ENCODE peak calls at places on chromosome 18, in nine cellular contexts. N is hippocampal formation, V is GM20000, B is amniotic stem cell, J is NCI-H226, P is NCI-H2029, Q is A172, A is NCI-H1436 treated with DMSO at 0.1 percent for 48 hours, M is occipital lobe. U is an unnamed sample.

GRCh38 chr18:11500153-11501122 is 109.0 kb upstream of the SLC35G4 start:
- DNase-seq in Q (peak; percentile 99), P (no peak), N (no peak), V (no peak), A (no peak), B (peak; percentile 97), J (peak; percentile 98), M (no peak), U (no peak)

GRCh38 chr18:10497350-10497749 is 28.5 kb upstream of the NAPG start:
- DNase-seq in P (no peak), N (no peak), Q (no peak), J (peak; percentile 13), M (no peak), A (no peak), B (no peak), V (no peak), U (no peak)

GRCh38 chr18:2917255-2918047 is 70.6 kb downstream of the EMILIN2 start:
- DNase-seq in B (no peak), A (no peak), P (no peak), M (no peak), J (no peak), N (no peak), V (no peak), Q (no peak), U (peak; percentile 35)

GRCh38 chr18:74171910-74172606 is 23.7 kb downstream of the TIMM21 start:
- DNase-seq in M (no peak), P (no peak), J (no peak), N (no peak), A (no peak), V (peak; percentile 48), B (no peak), Q (no peak), U (no peak)

GRCh38 chr18:24015897-24016631 is 1.5 kb downstream of the TTC39C start:
- DNase-seq in M (no peak), N (no peak), B (no peak), V (no peak), Q (no peak), A (no peak), P (no peak), J (no peak), U (no peak)

GRCh38 chr18:2983296-2983695 is 29.6 kb downstream of the LPIN2 start:
- DNase-seq in V (no peak), P (no peak), N (no peak), M (no peak), J (no peak), B (no peak), Q (no peak), A (no peak), U (no peak)

GRCh38 chr18:34809697-34810096 is 99.6 kb downstream of the DTNA start:
- DNase-seq in J (peak; percentile 2), B (no peak), Q (peak; percentile 51), A (no peak), V (no peak), M (no peak), N (peak; percentile 63), P (no peak), U (peak; percentile 88)

GRCh38 chr18:33584845-33585775 is 7.1 kb downstream of the ASXL3 start:
- DNase-seq in N (peak; percentile 62), B (no peak), P (peak; percentile 67), A (peak; percentile 53), V (no peak), Q (no peak), J (no peak), M (peak; percentile 13), U (no peak)

GRCh38 chr18:49459404-49460171 is 857 bp downstream of the DYM start:
- DNase-seq in A (no peak), V (peak; percentile 67), B (no peak), P (no peak), Q (no peak), J (peak; percentile 14), M (no peak), N (no peak), U (no peak)

GRCh38 chr18:62537042-62537894 is 14.4 kb downstream of the ZCCHC2 start:
- DNase-seq in B (no peak), J (no peak), Q (no peak), P (no peak), V (no peak), M (no peak), N (no peak), A (no peak), U (no peak)

GRCh38 chr18:3653263-3653858 is 203.4 kb downstream of the TGIF1 start:
- DNase-seq in B (no peak), P (no peak), Q (peak; percentile 31), M (no peak), J (no peak), V (no peak), N (no peak), A (no peak), U (no peak)

GRCh38 chr18:39448942-39449341 is 1883.3 kb upstream of the CELF4 start:
- DNase-seq in B (no peak), Q (peak; percentile 23), J (no peak), A (no peak), M (no peak), V (no peak), N (no peak), P (no peak), U (no peak)

GRCh38 chr18:26710460-26711096 is 154.9 kb downstream of the AQP4 start:
- DNase-seq in A (no peak), Q (peak; percentile 1), P (no peak), M (no peak), V (peak; percentile 49), J (no peak), N (no peak), B (no peak), U (no peak)

GRCh38 chr18:51622676-51623075 is 425.2 kb upstream of the MEX3C start:
- DNase-seq in Q (no peak), J (no peak), B (no peak), P (no peak), N (no peak), A (peak; percentile 4), M (no peak), V (no peak), U (no peak)

GRCh38 chr18:68387246-68387645 is 327.7 kb downstream of the TMX3 start:
- DNase-seq in A (no peak), V (no peak), N (no peak), J (peak; percentile 5), B (no peak), P (no peak), M (no peak), Q (no peak), U (no peak)

GRCh38 chr18:45780568-45780967 is 44.9 kb upstream of the SIGLEC15 start:
- DNase-seq in B (peak; percentile 13), M (no peak), P (no peak), N (no peak), A (no peak), V (no peak), Q (no peak), J (no peak), U (no peak)

GRCh38 chr18:58005885-58006523 is 38.0 kb upstream of the NEDD4L start:
- DNase-seq in P (no peak), J (no peak), M (no peak), N (no peak), A (no peak), V (no peak), B (no peak), Q (no peak), U (no peak)

GRCh38 chr18:39976771-39977170 is 1978.3 kb upstream of the PIK3C3 start:
- DNase-seq in P (no peak), A (no peak), V (no peak), J (no peak), Q (no peak), B (no peak), N (no peak), M (no peak), U (no peak)

GRCh38 chr18:24868760-24869237 is 408.4 kb downstream of the HRH4 start:
- DNase-seq in J (no peak), M (no peak), Q (no peak), A (no peak), N (no peak), P (no peak), B (no peak), V (no peak), U (no peak)

GRCh38 chr18:38453880-38454279 is 888.3 kb upstream of the CELF4 start:
- DNase-seq in J (no peak), V (no peak), A (no peak), N (no peak), P (no peak), B (no peak), M (no peak), Q (no peak), U (no peak)

GRCh38 chr18:11587432-11587831 is 22.0 kb upstream of the SLC35G4 start:
- DNase-seq in V (no peak), N (no peak), J (no peak), Q (no peak), P (no peak), B (no peak), A (no peak), M (no peak), U (no peak)

GRCh38 chr18:49764032-49764431 is 49.3 kb downstream of the ACAA2 start:
- DNase-seq in P (no peak), Q (no peak), J (no peak), A (no peak), N (no peak), V (no peak), M (no peak), B (no peak), U (no peak)

GRCh38 chr18:55778731-55779460 is 190.9 kb upstream of the TCF4 start:
- DNase-seq in Q (peak; percentile 45), A (no peak), J (no peak), N (peak; percentile 56), V (peak; percentile 26), P (no peak), B (no peak), M (no peak), U (no peak)

GRCh38 chr18:24778810-24779418 is 318.5 kb downstream of the HRH4 start:
- DNase-seq in V (no peak), Q (no peak), N (no peak), J (no peak), P (no peak), A (no peak), M (no peak), B (no peak), U (no peak)

GRCh38 chr18:74436158-74436755 is 20.9 kb downstream of the DIPK1C start:
- DNase-seq in V (no peak), A (no peak), B (no peak), M (no peak), P (no peak), J (no peak), Q (no peak), N (no peak), U (no peak)

GRCh38 chr18:49360582-49360981 is 99.9 kb downstream of the DYM start:
- DNase-seq in P (no peak), Q (no peak), J (no peak), V (peak; percentile 13), N (no peak), B (no peak), A (no peak), M (no peak), U (no peak)

GRCh38 chr18:72235422-72235821 is 308.7 kb downstream of the CBLN2 start:
- DNase-seq in A (no peak), B (no peak), Q (no peak), M (no peak), P (no peak), N (no peak), V (no peak), J (no peak), U (no peak)

GRCh38 chr18:8462651-8463185 is 146.5 kb upstream of the RAB12 start:
- DNase-seq in J (no peak), M (no peak), N (no peak), A (no peak), V (no peak), P (no peak), Q (no peak), B (no peak), U (no peak)

GRCh38 chr18:70288851-70289328 is at the start of gene SOCS6:
- DNase-seq in B (peak; percentile 10), V (peak; percentile 91), M (peak; percentile 54), N (peak; percentile 30), A (no peak), J (peak; percentile 45), Q (no peak), P (peak; percentile 11), U (peak; percentile 37)

GRCh38 chr18:77035380-77035779 is 97.2 kb downstream of the MBP start:
- DNase-seq in B (no peak), J (no peak), M (no peak), V (no peak), P (no peak), A (no peak), N (no peak), Q (no peak), U (no peak)

GRCh38 chr18:7417742-7418141 is 149.4 kb upstream of the PTPRM start:
- DNase-seq in A (no peak), V (no peak), N (no peak), P (no peak), Q (peak; percentile 68), J (peak; percentile 37), M (no peak), B (peak; percentile 0), U (no peak)

U was measured in posterior cingulate gyrus.